ENCODE peak calls at places on chromosomes 5 and 9, in four cellular contexts. Y is T follicular helper cell; O is effector CD4-positive, alpha-beta T cell; D is Ammon's horn. B is an unnamed sample.

GRCh38 chr9:123348317-123348992 is 7.5 kb upstream of the CRB2 start:
- DNase-seq in Y (no peak), O (no peak), D (no peak), B (no peak)

GRCh38 chr5:55308254-55308836 is 556 bp downstream of the MTREX start:
- DNase-seq in Y (no peak), O (no peak), D (peak; percentile 28), B (peak; percentile 34)

GRCh38 chr9:91711755-91712591 is 238.1 kb downstream of the ROR2 start:
- DNase-seq in Y (peak; percentile 7), O (no peak), D (peak; percentile 64), B (no peak)

GRCh38 chr5:139912804-139913203 is 117.2 kb downstream of the PSD2 start:
- DNase-seq in Y (no peak), O (no peak), D (no peak), B (no peak)

GRCh38 chr5:157718529-157718928 is 12.7 kb upstream of the THG1L start:
- DNase-seq in Y (no peak), O (no peak), D (peak; percentile 82), B (no peak)

GRCh38 chr9:121667890-121668289 is 16.5 kb downstream of the DAB2IP start:
- DNase-seq in Y (no peak), O (no peak), D (no peak), B (no peak)

GRCh38 chr9:96856363-96857286 is 2.3 kb upstream of the ZNF782 start:
- DNase-seq in Y (peak; percentile 65), O (peak; percentile 66), D (peak; percentile 78), B (peak; percentile 54)

GRCh38 chr5:35316611-35317307 is 86.5 kb upstream of the PRLR start:
- DNase-seq in Y (no peak), O (no peak), D (no peak), B (no peak)

GRCh38 chr9:15444141-15444540 is 21.5 kb downstream of the SNAPC3 start:
- DNase-seq in Y (no peak), O (no peak), D (no peak), B (no peak)

GRCh38 chr5:128227984-128228383 is 144.4 kb downstream of the SLC12A2 start:
- DNase-seq in Y (no peak), O (no peak), D (no peak), B (no peak)

GRCh38 chr5:88727705-88728313 is 155.2 kb downstream of the MEF2C start:
- DNase-seq in Y (no peak), O (no peak), D (no peak), B (no peak)

GRCh38 chr5:1550287-1551076 is 26.7 kb upstream of the LPCAT1 start:
- DNase-seq in Y (no peak), O (no peak), D (peak; percentile 1), B (no peak)

GRCh38 chr5:1441166-1441865 is 3.9 kb downstream of the SLC6A3 start:
- DNase-seq in Y (no peak), O (no peak), D (no peak), B (no peak)

GRCh38 chr9:135221576-135221950 is 134.1 kb downstream of the OLFM1 start:
- DNase-seq in Y (no peak), O (no peak), D (no peak), B (no peak)

GRCh38 chr5:67992919-67993318 is 222.6 kb upstream of the PIK3R1 start:
- DNase-seq in Y (no peak), O (no peak), D (no peak), B (no peak)

GRCh38 chr9:87343816-87344438 is 153.7 kb upstream of the DAPK1 start:
- DNase-seq in Y (no peak), O (no peak), D (no peak), B (no peak)

GRCh38 chr5:133933169-133933509 is 35.3 kb downstream of the C5orf15 start:
- DNase-seq in Y (no peak), O (no peak), D (no peak), B (no peak)

GRCh38 chr5:146867996-146868708 is 10.4 kb downstream of the PPP2R2B start:
- DNase-seq in Y (no peak), O (no peak), D (peak; percentile 70), B (no peak)

GRCh38 chr5:20129491-20129890 is 141.5 kb upstream of the CDH18 start:
- DNase-seq in Y (no peak), O (no peak), D (no peak), B (no peak)

GRCh38 chr9:132787748-132788159 is 90.3 kb downstream of the AK8 start:
- DNase-seq in Y (no peak), O (no peak), D (no peak), B (no peak)

GRCh38 chr9:128892223-128892892 is 10.4 kb downstream of the LRRC8A start:
- DNase-seq in Y (no peak), O (no peak), D (peak; percentile 95), B (no peak)

GRCh38 chr9:135297716-135298075 is 181.9 kb upstream of the PPP1R26 start:
- DNase-seq in Y (no peak), O (no peak), D (no peak), B (no peak)

GRCh38 chr5:54580997-54581741 is 63.6 kb downstream of the SNX18 start:
- DNase-seq in Y (no peak), O (no peak), D (peak; percentile 35), B (no peak)

GRCh38 chr5:78568212-78568611 is 80.4 kb downstream of the LHFPL2 start:
- DNase-seq in Y (no peak), O (no peak), D (peak; percentile 85), B (no peak)

GRCh38 chr9:93372391-93372790 is 79.1 kb upstream of the FAM120A start:
- DNase-seq in Y (no peak), O (no peak), D (no peak), B (no peak)

GRCh38 chr5:39274388-39275085 is 55.2 kb upstream of the FYB1 start:
- DNase-seq in Y (peak; percentile 6), O (no peak), D (peak; percentile 25), B (no peak)

GRCh38 chr5:56638061-56638621 is 177.2 kb upstream of the MAP3K1 start:
- DNase-seq in Y (no peak), O (no peak), D (no peak), B (no peak)

GRCh38 chr5:152113401-152113800 is 188.8 kb upstream of the GLRA1 start:
- DNase-seq in Y (peak; percentile 45), O (peak; percentile 23), D (no peak), B (peak; percentile 4)

GRCh38 chr5:144794922-144795321 is 624.2 kb downstream of the KCTD16 start:
- DNase-seq in Y (no peak), O (no peak), D (no peak), B (no peak)

GRCh38 chr9:94554439-94555331 is at the start of gene PCAT7:
- DNase-seq in Y (no peak), O (no peak), D (no peak), B (no peak)

GRCh38 chr5:123610209-123610608 is 98.2 kb downstream of the CSNK1G3 start:
- DNase-seq in Y (no peak), O (no peak), D (no peak), B (no peak)

GRCh38 chr9:14207352-14207995 is 106.5 kb downstream of the NFIB start:
- DNase-seq in Y (no peak), O (no peak), D (no peak), B (no peak)

GRCh38 chr5:113487779-113488644 is at the start of gene MCC:
- DNase-seq in Y (peak; percentile 12), O (no peak), D (peak; percentile 56), B (no peak)

GRCh38 chr9:109250311-109250741 is 70.5 kb downstream of the EPB41L4B start:
- DNase-seq in Y (no peak), O (no peak), D (no peak), B (no peak)

GRCh38 chr9:72485821-72486605 is 35.4 kb upstream of the TMC1 start:
- DNase-seq in Y (no peak), O (no peak), D (peak; percentile 39), B (no peak)

GRCh38 chr9:15977438-15977837 is 424.6 kb downstream of the CCDC171 start:
- DNase-seq in Y (no peak), O (no peak), D (no peak), B (no peak)

GRCh38 chr5:80082731-80083114 is 47.6 kb downstream of the THBS4 start:
- DNase-seq in Y (peak; percentile 4), O (no peak), D (peak; percentile 72), B (peak; percentile 29)

GRCh38 chr9:16318516-16319060 is 551.9 kb downstream of the BNC2 start:
- DNase-seq in Y (no peak), O (no peak), D (peak; percentile 65), B (no peak)

GRCh38 chr5:95924720-95925119 is 36.9 kb downstream of the ELL2 start:
- DNase-seq in Y (no peak), O (no peak), D (peak; percentile 23), B (no peak)